ENCODE peak calls at places on chromosomes 16 and 17, in seven cellular contexts. Q is HCT116, S is GM23248, C is endothelial cell of umbilical vein, Y is H9, O is neuronal stem cell, T is IMR-90. H is an unnamed sample.

GRCh38 chr17:73431401-73432205 is 119.8 kb upstream of the CDC42EP4 start:
- DNase-seq in C (no peak), T (no peak), Q (no peak), Y (peak), O (no peak), S (no peak), H (peak)

GRCh38 chr16:31436221-31437045 is 6.2 kb downstream of the ZNF843 start:
- DNase-seq in S (no peak), O (no peak), C (no peak), T (no peak), Q (no peak), Y (peak), H (peak)

GRCh38 chr17:79002796-79003593 is 6.6 kb downstream of the CANT1 start:
- DNase-seq in C (no peak), O (no peak), Y (no peak), Q (no peak), S (no peak), T (no peak), H (peak)

GRCh38 chr17:29723283-29724047 is 100.8 kb upstream of the CORO6 start:
- DNase-seq in Q (no peak), C (no peak), Y (no peak), S (no peak), T (no peak), O (no peak), H (no peak)

GRCh38 chr16:25063102-25063501 is 47.9 kb upstream of the ARHGAP17 start:
- DNase-seq in C (no peak), Q (no peak), T (no peak), O (no peak), S (no peak), Y (no peak), H (no peak)

GRCh38 chr17:55584055-55584685 is 72.9 kb upstream of the SMIM36 start:
- DNase-seq in O (no peak), S (peak), C (peak), T (peak), Y (no peak), Q (no peak), H (no peak)

GRCh38 chr17:2435852-2436251 is 35.0 kb upstream of the MNT start:
- DNase-seq in C (no peak), S (no peak), Y (no peak), T (no peak), Q (no peak), O (no peak), H (no peak)

GRCh38 chr17:75249564-75249963 is 11.8 kb downstream of the GGA3 start:
- DNase-seq in T (no peak), C (no peak), Q (no peak), S (no peak), O (no peak), Y (no peak), H (no peak)

GRCh38 chr17:36722121-36722902 is 120.9 kb downstream of the MRM1 start:
- DNase-seq in S (peak), Y (peak), C (peak), T (peak), Q (no peak), O (peak), H (peak)

GRCh38 chr17:77142689-77143088 is 1.9 kb downstream of the SEC14L1 start:
- DNase-seq in O (no peak), T (no peak), Y (no peak), C (no peak), S (no peak), Q (no peak), H (no peak)

GRCh38 chr17:77479817-77480508 is 339.2 kb downstream of the SEC14L1 start:
- DNase-seq in O (no peak), T (peak), Q (no peak), Y (no peak), S (no peak), C (no peak), H (no peak)

GRCh38 chr16:78249056-78249455 is 149.6 kb downstream of the WWOX start:
- DNase-seq in C (no peak), Q (no peak), Y (peak), S (no peak), T (no peak), O (no peak), H (peak)

GRCh38 chr16:68490829-68491575 is 42.7 kb upstream of the SMPD3 start:
- DNase-seq in Q (peak), T (peak), Y (peak), O (no peak), C (no peak), S (peak), H (peak)

GRCh38 chr16:84617068-84617630 is 729 bp downstream of the COTL1 start:
- DNase-seq in C (no peak), T (no peak), Y (peak), Q (no peak), O (no peak), S (peak), H (peak)
- H3K27ac ChIP-seq in C (peak), T (peak), Y (no peak), Q (peak), O (no peak), S (peak), H (peak)

GRCh38 chr17:4850236-4850635 is 17.1 kb downstream of the MINK1 start:
- DNase-seq in O (no peak), Y (no peak), T (no peak), Q (no peak), C (no peak), S (no peak), H (peak)

GRCh38 chr17:4845128-4845527 is 12.0 kb downstream of the MINK1 start:
- DNase-seq in O (no peak), T (no peak), S (no peak), Q (no peak), C (no peak), Y (no peak), H (no peak)

GRCh38 chr17:4846635-4847390 is 13.7 kb downstream of the MINK1 start:
- DNase-seq in T (no peak), O (no peak), C (no peak), Y (no peak), Q (no peak), S (no peak), H (peak)

GRCh38 chr17:4852504-4853075 is 19.4 kb downstream of the MINK1 start:
- DNase-seq in O (no peak), Q (no peak), C (peak), Y (no peak), T (peak), S (peak), H (peak)

DNA sequence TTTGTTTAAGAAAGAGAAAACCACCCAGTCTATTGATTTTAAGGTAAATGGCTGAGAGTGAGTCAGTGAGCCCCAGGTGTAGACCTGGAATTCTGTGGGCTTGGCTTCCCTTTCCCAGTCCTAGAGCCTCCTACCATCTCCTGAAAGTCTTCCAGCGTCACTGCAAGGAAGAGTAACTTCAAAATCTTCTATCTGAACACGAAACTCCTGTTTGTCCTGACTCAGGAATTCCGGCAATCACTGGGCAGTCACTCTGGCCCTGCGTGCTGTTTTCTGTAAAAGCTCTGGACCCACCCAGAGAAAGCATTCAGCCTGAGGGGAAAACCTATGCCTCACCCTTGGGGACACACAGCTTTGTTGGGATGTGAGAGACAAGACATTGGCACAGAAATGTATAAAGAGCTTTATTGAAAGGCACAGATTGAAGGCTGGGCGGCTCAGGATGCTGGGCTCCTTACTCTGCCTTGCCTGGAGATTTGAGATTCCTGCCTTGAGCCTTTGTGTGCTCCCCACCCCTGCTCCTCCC is 15.9 kb downstream of the MINK1 start:
- DNase-seq in O (no peak), S (peak), Q (peak), T (no peak), Y (peak), C (no peak), H (peak)
- H3K9ac ChIP-seq in O (no peak), S (peak), Q (peak), T (no peak), Y (no peak), C (no peak), H (no peak)

DNA sequence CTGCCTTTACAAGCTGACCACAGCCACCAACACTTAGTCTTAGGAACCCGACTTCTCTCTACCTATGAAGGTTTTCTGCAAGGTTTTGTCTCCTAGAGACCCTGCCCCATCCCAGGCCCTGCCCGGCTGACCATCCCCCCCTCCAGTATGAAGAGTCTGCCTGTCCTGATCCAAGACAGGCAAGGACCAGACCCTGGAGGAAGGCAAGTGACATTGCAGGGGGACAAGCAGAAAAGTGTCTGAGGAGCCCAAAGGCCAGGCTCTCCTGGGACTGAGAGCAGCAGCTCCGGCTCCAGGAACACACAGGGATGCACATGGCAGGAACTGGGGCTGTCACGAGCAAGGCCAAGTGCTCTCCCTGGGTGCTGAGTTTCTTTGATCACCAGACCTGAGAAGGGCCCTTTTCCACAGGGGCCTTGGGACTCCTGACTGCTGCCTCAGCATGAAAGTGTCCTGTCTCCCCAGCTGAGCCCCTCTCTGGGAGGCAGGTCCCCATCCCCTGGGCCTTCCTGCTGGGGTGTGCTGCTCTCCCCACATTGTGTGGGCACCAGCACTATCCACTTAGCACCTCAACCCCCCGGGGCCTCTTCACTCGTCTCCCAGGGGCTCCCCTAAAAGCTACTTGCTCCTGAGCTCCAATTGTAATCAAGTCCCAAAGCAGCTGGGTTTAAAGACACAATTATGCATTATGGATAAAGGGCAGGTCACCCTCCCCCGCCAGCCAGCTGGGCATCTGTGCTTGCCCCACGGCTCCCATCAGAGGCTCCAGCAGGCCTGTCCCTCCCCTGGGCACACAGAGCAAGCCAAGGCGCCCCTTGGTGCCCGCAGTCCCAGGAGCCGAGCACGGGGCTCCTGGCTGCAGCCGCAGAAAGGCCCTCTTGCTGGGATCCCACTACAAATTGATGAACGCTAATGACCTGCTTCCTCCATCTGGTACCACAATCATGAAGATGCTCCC is 11.5 kb upstream of the CACNG4 start:
- DNase-seq in O (no peak), C (no peak), T (no peak), Y (peak), Q (no peak), S (no peak), H (no peak)
- H3K27ac ChIP-seq in O (no peak), C (no peak), T (peak), Y (no peak), Q (peak), S (peak), H (no peak)

GRCh38 chr16:4524571-4524970 is 14.0 kb downstream of the CDIP1 start:
- DNase-seq in T (no peak), C (no peak), O (no peak), S (no peak), Y (no peak), Q (no peak), H (no peak)

GRCh38 chr16:4519274-4520058 is 19.1 kb downstream of the CDIP1 start:
- DNase-seq in S (no peak), Q (no peak), O (no peak), T (no peak), Y (no peak), C (no peak), H (no peak)

GRCh38 chr16:4523686-4524085 is 14.9 kb downstream of the CDIP1 start:
- DNase-seq in C (no peak), Y (no peak), O (no peak), S (no peak), T (no peak), Q (no peak), H (no peak)

GRCh38 chr16:4520913-4521312 is 17.7 kb downstream of the CDIP1 start:
- DNase-seq in T (no peak), C (no peak), Q (no peak), S (no peak), Y (no peak), O (no peak), H (no peak)

DNA sequence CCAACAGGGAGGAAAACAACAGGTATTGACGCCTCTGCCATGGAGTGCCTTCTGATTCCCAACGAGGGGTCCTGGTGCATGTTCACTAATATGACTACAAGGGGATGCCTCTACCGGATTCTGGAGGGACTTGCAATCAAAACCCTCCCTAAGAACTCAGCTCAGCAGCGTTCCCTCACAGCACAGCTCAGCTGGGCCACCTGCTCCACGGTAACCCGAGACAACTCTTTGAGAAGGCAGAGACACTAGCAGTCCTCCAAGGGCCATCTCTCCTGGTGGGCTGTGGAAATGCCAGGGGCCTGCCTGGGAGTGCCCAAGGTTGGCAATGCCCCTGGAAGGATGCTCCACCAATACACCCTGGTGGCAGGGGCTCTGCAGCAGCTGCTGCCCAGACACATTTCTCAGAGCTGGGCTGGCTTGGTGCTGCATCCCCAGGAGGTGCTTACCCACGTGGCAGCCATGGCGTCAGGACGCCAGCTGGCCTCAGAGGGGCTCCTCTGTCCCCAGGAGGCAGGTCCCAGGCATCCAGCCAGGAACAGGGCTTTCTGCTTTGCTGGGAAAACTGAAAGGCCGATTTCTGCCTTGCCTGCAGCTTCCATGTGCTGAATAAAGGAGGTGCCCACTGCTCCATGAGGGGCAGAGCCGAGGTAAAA is 16.5 kb downstream of the CDIP1 start:
- DNase-seq in Q (no peak), O (no peak), T (no peak), Y (peak), S (no peak), C (no peak), H (no peak)
- H3K9ac ChIP-seq in Q (no peak), O (peak), T (no peak), Y (no peak), S (no peak), C (no peak), H (no peak)

GRCh38 chr16:3874242-3874641 is 6.3 kb downstream of the CREBBP start:
- DNase-seq in Q (no peak), C (no peak), Y (no peak), T (no peak), S (no peak), O (no peak), H (no peak)
- H3K27ac ChIP-seq in Q (no peak), C (no peak), Y (no peak), T (no peak), S (no peak), O (no peak), H (no peak)

DNA sequence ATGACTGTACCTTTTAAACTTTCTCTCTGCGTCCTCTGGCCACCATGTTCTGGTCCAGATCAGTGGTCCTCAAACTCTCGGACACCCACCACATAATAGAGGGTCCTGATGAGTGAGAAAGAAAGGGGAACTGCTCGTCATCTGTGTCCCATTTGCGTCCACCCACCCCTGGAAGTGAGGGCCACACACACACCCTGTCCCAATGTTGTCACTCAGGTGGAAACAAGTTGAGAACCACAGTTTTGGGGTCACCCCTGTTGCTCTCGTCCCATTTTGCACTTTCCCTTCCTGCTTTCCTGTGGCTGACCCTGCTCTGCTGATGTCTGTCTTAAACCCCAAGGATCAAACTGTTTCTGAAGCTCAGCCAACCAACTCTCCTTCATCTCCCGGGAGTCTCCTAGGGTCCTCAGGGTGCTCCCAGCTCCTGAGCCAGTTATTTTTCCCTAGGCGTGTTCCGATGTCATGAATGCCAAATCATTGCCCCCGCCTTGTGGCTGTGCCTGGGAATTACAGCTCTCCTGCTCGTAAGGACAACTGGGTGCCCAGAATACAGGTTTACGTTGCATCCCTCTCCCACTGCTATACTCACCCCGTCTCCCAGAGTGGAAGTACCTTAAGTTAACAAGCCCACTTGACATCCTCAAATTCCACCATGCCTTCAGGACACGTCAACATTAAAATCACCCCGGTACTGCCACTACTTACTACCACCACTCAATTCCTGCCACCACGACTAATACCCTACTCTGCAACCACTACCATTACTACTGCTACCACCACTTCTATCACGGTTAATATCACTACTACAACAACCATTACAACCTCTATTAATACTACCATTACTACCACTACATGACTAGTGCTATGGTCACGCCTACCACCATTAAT is 26.0 kb upstream of the HNF1B start:
- DNase-seq in T (peak), Q (peak), O (peak), Y (peak), S (peak), C (peak), H (no peak)
- H3K9ac ChIP-seq in T (no peak), Q (no peak), O (no peak), Y (no peak), S (no peak), C (no peak), H (no peak)

DNA sequence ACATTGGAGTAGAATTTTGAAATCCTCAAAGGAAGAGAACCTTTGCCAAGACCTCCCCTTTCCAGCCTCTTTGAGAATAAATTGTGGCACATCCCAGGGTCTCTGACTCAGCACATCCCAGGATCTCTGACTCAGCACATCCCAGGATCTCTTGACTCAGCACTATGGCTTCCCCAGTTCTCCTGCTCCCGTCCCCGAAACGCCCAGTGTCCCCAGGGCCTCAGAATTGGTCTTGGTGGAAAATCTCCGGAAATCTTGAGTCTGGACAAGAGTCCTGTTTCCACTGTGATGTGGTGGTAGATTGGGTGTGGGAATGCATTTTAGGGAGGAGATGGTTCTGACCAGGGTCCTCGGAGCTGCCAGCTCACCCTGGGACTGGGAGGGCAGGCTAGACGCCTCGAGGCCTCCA is 19.2 kb downstream of the PLXDC1 start:
- DNase-seq in Q (no peak), Y (no peak), C (no peak), O (no peak), S (peak), T (peak), H (no peak)
- H3K27ac ChIP-seq in Q (no peak), Y (no peak), C (no peak), O (no peak), S (peak), T (no peak), H (no peak)

DNA sequence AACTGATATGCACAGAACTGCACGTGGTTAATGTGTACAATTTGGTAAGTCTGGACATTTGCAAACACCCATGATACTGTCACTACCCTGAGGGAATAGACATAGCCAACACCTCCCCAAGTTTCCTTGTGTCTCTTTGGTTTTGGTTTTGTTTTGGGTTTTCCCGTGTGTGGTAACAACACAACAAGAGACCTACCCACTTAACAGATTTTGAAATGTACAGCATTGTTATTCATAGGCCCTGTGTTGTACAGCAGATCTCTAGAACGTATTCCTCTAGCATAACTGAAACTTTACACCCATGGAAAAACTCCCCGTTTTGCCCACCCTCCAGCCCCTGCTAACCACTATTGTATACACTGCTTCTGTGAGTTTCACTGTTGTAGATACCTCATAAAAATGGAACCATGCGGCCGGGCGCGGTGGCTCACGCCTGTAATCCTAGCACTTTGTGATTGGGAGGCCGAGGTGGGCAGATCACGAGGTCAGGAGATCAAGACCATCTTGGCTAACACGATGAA is 76.3 kb upstream of the TBC1D3K start:
- DNase-seq in O (no peak), T (no peak), Y (no peak), S (no peak), C (no peak), Q (no peak), H (no peak)
- H3K9ac ChIP-seq in O (no peak), T (no peak), Y (no peak), S (no peak), C (no peak), Q (no peak), H (no peak)

GRCh38 chr17:63276376-63276775 is 169.7 kb downstream of the CYB561 start:
- DNase-seq in O (no peak), Y (no peak), Q (no peak), C (no peak), S (no peak), T (no peak), H (no peak)

GRCh38 chr17:63275968-63276349 is 170.1 kb downstream of the CYB561 start:
- DNase-seq in O (no peak), C (no peak), Y (no peak), Q (no peak), S (peak), T (no peak), H (no peak)

GRCh38 chr17:63276821-63277220 is 169.3 kb downstream of the CYB561 start:
- DNase-seq in T (no peak), O (no peak), Y (no peak), C (no peak), S (no peak), Q (no peak), H (no peak)

GRCh38 chr17:63274156-63274555 is 171.9 kb downstream of the CYB561 start:
- DNase-seq in S (peak), C (no peak), O (no peak), Y (no peak), T (peak), Q (peak), H (no peak)

GRCh38 chr17:63275318-63275967 is 170.7 kb downstream of the CYB561 start:
- DNase-seq in O (no peak), Q (peak), S (peak), Y (no peak), T (peak), C (peak), H (no peak)
- H3K27ac ChIP-seq in O (no peak), Q (peak), S (peak), Y (no peak), T (peak), C (peak), H (no peak)